ENCODE peak calls at places on chromosomes 3 and 15, in six cellular contexts. S is GM10248, G is DND-41, N is epithelial cell of esophagus, T is mammary epithelial cell, V is nephron progenitor cell. P is an unnamed sample.

GRCh38 chr15:35450492-35450891 is 95.5 kb downstream of the DPH6 start:
- DNase-seq in S (no peak), V (no peak), T (peak; percentile 8), N (peak; percentile 88), G (no peak), P (peak; percentile 59)

GRCh38 chr15:38438031-38438986 is 15.6 kb upstream of the FAM98B start:
- DNase-seq in S (no peak), G (no peak), T (no peak), V (no peak), N (peak; percentile 9), P (no peak)

GRCh38 chr15:50176869-50177268 is 5.1 kb upstream of the SLC27A2 start:
- DNase-seq in V (no peak), S (no peak), N (no peak), T (peak; percentile 25), G (no peak), P (no peak)

GRCh38 chr3:2558828-2559227 is 460.2 kb downstream of the CNTN4 start:
- DNase-seq in N (no peak), V (no peak), G (no peak), T (no peak), S (no peak), P (no peak)

GRCh38 chr3:131543714-131544113 is 40.9 kb upstream of the MRPL3 start:
- DNase-seq in T (peak; percentile 49), S (no peak), V (no peak), G (no peak), N (peak; percentile 71), P (peak; percentile 41)

GRCh38 chr3:12724794-12725193 is 34.3 kb downstream of the TMEM40 start:
- DNase-seq in G (no peak), V (no peak), N (no peak), T (no peak), S (no peak), P (no peak)

GRCh38 chr3:71512000-71512399 is 71.5 kb downstream of the FOXP1 start:
- DNase-seq in N (peak; percentile 15), V (no peak), G (peak; percentile 11), T (no peak), S (peak; percentile 22), P (no peak)

GRCh38 chr3:40660554-40660953 is 135.8 kb downstream of the ZNF621 start:
- DNase-seq in S (no peak), N (no peak), T (no peak), V (no peak), G (no peak), P (no peak)

GRCh38 chr3:141979050-141979671 is 102.7 kb downstream of the ATP1B3 start:
- DNase-seq in G (no peak), T (peak; percentile 78), N (peak; percentile 84), V (no peak), S (no peak), P (peak; percentile 68)

GRCh38 chr3:58021072-58021959 is 13.1 kb downstream of the FLNB start:
- DNase-seq in V (no peak), T (peak; percentile 58), G (no peak), N (peak; percentile 73), S (no peak), P (no peak)
- TF ChIP-seq CTCF in V (no peak), T (no peak), G (no peak), N (peak; percentile 26), S (no peak), P (no peak)

DNA sequence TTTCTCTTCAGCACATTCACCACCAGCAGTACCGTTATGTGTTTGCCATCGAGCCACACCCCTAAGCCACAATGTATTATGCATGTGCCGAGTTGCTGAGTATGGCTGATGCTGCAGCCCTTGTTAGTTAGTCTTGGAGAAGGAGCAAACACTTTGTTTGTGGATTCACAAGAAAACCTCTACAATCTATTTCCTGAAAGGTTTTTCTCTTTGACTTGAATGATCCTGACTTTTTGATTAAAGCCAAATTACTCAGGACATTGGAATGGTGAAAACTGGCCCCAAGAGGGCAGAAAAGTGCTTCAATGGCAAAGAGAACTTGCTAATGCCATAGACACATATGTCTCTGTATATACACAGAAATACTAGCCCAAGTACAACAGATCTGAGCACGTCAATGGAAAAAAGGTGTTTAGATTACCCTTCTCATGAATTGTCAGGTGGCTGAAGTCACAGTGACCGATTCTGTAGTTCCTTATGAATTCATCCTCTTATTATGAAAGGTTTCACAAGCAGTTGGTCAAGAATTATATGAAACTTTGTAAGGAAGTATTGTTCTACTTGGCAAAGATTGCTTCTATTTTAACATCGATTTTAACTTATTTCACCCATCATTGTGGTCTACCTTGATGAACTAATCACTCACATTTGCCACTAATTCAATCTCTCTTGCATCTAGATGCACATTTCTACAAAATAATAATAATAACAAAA is 103.0 kb downstream of the P3H2 start:
- DNase-seq in T (peak; percentile 70), N (peak; percentile 79), G (no peak), S (no peak), V (no peak), P (no peak)
- TF ChIP-seq CTCF in T (peak; percentile 53), N (peak; percentile 51), G (no peak), S (peak; percentile 38), V (no peak), P (peak; percentile 26)

GRCh38 chr3:172666873-172667694 is 43.8 kb downstream of the NCEH1 start:
- DNase-seq in N (peak; percentile 87), S (peak; percentile 65), V (peak; percentile 82), G (peak; percentile 86), T (peak; percentile 70), P (no peak)

DNA sequence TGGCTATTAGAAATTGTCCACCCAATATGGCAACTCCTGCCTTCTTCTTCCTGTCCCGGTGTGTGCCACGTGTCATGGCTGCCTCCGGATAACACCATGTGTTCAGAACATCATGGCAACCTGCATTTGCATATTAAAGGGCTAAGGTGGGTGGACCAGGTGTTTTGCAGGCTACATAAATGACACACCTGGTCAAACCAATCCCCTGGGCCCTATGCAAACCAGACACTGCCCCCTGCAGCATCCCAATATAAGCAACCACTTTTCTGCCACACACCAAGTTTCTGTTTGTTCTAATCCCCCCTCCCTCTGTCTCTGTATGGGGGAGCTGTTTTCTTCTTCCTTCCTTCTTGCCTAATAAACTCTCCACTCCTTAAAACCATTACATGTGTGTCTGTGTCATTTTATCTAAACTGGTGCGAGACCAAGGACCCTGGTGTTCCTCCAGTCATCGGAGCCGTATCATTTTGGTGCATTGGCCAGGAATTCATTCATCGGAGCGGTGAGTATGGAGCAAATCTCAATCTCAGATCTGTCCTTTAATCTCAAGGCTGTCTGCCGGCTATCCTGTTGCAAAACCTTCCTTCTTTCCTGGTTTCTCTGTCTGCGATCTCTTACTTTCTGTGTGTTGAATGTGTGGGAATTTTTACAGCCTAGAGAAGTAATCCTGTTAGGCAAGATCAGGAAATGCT is 44.5 kb downstream of the NCEH1 start:
- DNase-seq in V (no peak), G (peak; percentile 59), T (no peak), S (no peak), N (peak; percentile 40), P (no peak)
- TF ChIP-seq CTCF in V (no peak), G (peak; percentile 63), T (peak; percentile 36), S (no peak), N (peak; percentile 28), P (peak; percentile 3)

DNA sequence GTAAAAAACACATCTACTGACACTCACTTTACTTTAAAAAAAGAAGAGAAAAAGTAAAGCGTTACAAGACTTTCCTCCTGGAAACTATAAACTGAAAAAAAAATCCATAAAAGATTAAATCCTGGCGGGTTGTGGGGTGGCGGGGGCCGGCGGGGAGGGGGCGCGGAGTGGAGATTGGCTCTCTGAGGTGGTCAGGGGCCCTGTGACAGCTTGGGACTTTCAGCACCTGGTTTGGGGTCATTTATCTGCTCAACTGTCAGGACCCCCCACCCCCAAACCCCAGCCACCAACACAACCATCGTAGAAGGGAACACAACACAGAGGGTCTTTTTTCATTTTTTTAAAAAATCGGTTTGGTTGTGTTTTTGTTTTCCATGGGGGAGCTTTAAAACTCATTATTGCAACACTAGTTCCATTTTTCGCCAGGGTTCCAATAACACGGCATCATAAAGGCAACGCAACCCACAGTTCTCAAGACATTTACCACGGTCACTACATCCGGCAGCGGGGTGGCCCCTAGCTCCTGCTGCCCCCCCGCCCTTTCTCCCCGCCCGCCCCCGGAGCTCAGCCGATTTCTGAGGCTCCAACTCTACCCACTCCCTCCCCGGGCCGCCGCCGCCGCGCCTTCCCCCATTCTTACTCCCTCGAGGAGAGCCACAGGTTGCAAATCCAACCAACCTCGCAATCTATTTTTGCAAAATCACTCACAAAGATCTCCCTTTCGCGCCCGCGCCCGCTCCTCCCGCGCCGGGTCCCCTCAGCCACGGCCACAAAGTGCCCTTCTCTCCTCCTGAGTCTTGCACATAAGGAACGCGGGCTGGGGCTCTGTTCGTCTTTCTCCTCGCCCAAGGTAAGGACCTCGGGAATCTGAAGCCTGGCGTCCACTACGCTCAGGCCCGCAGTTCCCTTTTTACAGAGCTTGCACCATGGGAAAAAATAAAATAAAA is 1.8 kb downstream of the BCL6 start:
- DNase-seq in G (peak; percentile 71), T (peak; percentile 35), N (peak; percentile 32), S (no peak), V (peak; percentile 56), P (no peak)
- TF ChIP-seq CTCF in G (no peak), T (no peak), N (no peak), S (no peak), V (no peak), P (no peak)

DNA sequence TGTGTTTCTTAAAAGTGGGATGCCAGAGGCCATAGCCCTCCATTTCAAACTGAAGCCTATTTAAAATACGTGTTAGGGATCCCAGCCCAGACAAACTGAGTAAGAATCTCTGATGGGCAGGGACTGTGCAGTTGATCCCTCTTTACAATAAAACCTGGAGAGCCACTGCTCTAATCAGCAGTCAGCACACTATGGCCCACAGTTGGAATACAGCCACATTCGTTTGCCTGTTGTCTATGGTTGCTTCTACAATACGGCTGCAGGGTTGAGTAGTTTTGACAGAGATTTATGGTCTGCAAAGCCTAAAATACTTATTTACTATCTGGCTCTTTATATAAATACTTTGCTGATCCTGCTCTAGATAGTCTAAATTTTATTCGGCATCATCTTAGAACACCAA is 32.4 kb downstream of the TJP1 start:
- DNase-seq in G (no peak), T (no peak), V (no peak), S (no peak), N (no peak), P (no peak)
- TF ChIP-seq CTCF in G (no peak), T (no peak), V (no peak), S (no peak), N (no peak), P (no peak)

DNA sequence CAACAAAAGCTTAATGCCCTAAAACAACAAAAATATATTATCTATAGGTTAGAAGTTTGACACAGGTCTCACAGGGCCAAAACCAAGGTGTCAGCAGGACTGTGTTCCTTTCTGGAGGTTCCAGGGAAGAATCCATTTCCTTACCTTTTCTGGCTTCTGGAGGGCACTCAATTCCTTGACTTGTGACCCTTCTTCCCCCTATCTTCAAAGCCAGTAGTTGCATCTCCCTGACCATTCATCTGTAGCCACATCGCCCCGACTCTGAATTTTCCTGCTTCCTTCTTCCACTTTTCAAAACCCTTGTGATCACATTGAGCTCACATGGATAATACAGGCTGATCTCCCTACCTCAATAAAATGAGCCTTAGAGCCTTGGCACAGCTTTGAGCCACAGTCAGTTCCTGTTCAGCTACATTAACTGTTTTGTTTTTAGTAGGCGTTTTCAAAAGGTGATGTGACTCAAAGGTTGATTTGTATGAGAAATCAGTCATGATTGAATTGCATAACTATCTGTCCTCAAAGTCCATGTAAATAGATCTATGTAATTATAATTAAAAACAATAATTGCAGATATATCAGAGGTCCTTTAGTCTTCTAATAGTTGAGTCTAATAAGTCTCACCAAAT is 12.4 kb downstream of the PFN2 start:
- DNase-seq in S (no peak), V (no peak), T (peak; percentile 64), N (peak; percentile 82), G (no peak), P (no peak)
- TF ChIP-seq CTCF in S (no peak), V (no peak), T (no peak), N (no peak), G (no peak), P (no peak)

P was measured in AG04449.